ENCODE peak calls at places on chromosomes 13 and 19, in five cellular contexts. U is amygdala, Z is GM12864, K is GF-D8, G is neural crest cell. R is an unnamed sample.

GRCh38 chr13:27621116-27621365 is 651 bp upstream of the POLR1D start:
- DNase-seq in K (no peak), Z (no peak), U (no peak), G (no peak), R (no peak)

GRCh38 chr13:21670006-21670882 is 629 bp upstream of the FGF9 start:
- DNase-seq in Z (no peak), G (peak; percentile 67), K (no peak), U (no peak), R (peak; percentile 48)

GRCh38 chr13:77113496-77113895 is 86.5 kb upstream of the FBXL3 start:
- DNase-seq in G (no peak), U (no peak), Z (no peak), K (no peak), R (no peak)

GRCh38 chr19:22532388-22533310 is 101.5 kb upstream of the ZNF492 start:
- DNase-seq in U (peak; percentile 20), Z (no peak), K (no peak), G (no peak), R (no peak)

GRCh38 chr19:7933828-7934725 is 8.1 kb upstream of the CTXN1 start:
- DNase-seq in K (no peak), G (no peak), Z (no peak), U (no peak), R (no peak)

GRCh38 chr13:102293723-102294122 is 108.1 kb downstream of the FGF14 start:
- DNase-seq in K (no peak), Z (no peak), G (no peak), U (no peak), R (no peak)

GRCh38 chr19:43438291-43439162 is 23.8 kb downstream of the TEX101 start:
- DNase-seq in Z (no peak), U (no peak), G (no peak), K (no peak), R (peak; percentile 36)

GRCh38 chr19:1489463-1489971 is 633 bp downstream of the PCSK4 start:
- DNase-seq in K (no peak), G (no peak), U (no peak), Z (no peak), R (no peak)

GRCh38 chr13:43246382-43246781 is 223.0 kb downstream of the DNAJC15 start:
- DNase-seq in K (no peak), G (no peak), Z (no peak), U (no peak), R (no peak)

GRCh38 chr13:42924290-42924803 is 67.7 kb downstream of the EPSTI1 start:
- DNase-seq in Z (no peak), K (no peak), G (no peak), U (no peak), R (no peak)

GRCh38 chr13:84570831-84571230 is 688.6 kb upstream of the SLITRK1 start:
- DNase-seq in K (no peak), G (no peak), U (no peak), Z (no peak), R (no peak)

GRCh38 chr13:39835253-39835652 is 179.8 kb downstream of the COG6 start:
- DNase-seq in Z (no peak), U (no peak), K (no peak), G (no peak), R (no peak)

GRCh38 chr13:52405767-52406494 is at the start of gene THSD1:
- DNase-seq in K (no peak), U (no peak), Z (no peak), G (no peak), R (peak; percentile 40)

GRCh38 chr13:31207630-31208549 is 8.1 kb downstream of the B3GLCT start:
- DNase-seq in K (no peak), G (no peak), U (no peak), Z (no peak), R (no peak)